ENCODE peak calls at places on chromosomes 5 and 9, in five cellular contexts. D, J, G, B and T are unnamed samples.

GRCh38 chr5:56259002-56259511 is 25.9 kb upstream of the ANKRD55 start:
- DNase-seq in D (no peak), J (no peak), G (no peak), B (no peak), T (no peak)

GRCh38 chr5:175378444-175379028 is 65.4 kb downstream of the DRD1 start:
- DNase-seq in D (no peak), J (no peak), G (no peak), B (no peak), T (no peak)

GRCh38 chr5:75681125-75681830 is 36.0 kb downstream of the POC5 start:
- DNase-seq in D (no peak), J (peak), G (no peak), B (no peak), T (no peak)

GRCh38 chr5:6753851-6754250 is 40.6 kb downstream of the TENT4A start:
- DNase-seq in D (no peak), J (no peak), G (no peak), B (no peak), T (no peak)

GRCh38 chr9:137156567-137157375 is 13.1 kb downstream of the LRRC26 start:
- DNase-seq in D (peak), J (peak), G (no peak), B (no peak), T (peak)

GRCh38 chr9:19252174-19252884 is 21.8 kb downstream of the DENND4C start:
- DNase-seq in D (no peak), J (no peak), G (no peak), B (no peak), T (no peak)

GRCh38 chr9:91421022-91421765 is 2.4 kb downstream of the NFIL3 start:
- DNase-seq in D (peak), J (peak), G (no peak), B (peak), T (no peak)

GRCh38 chr5:14357861-14358260 is 214.7 kb downstream of the TRIO start:
- DNase-seq in D (no peak), J (no peak), G (no peak), B (no peak), T (no peak)

GRCh38 chr5:157072508-157072907 is 13.6 kb upstream of the HAVCR1 start:
- DNase-seq in D (peak), J (no peak), G (no peak), B (no peak), T (no peak)

GRCh38 chr9:112473986-112474385 is 12.6 kb upstream of the KIAA1958 start:
- DNase-seq in D (no peak), J (no peak), G (no peak), B (no peak), T (no peak)

GRCh38 chr9:7536310-7536939 is 263.2 kb downstream of the DMAC1 start:
- DNase-seq in D (peak), J (no peak), G (peak), B (peak), T (peak)

GRCh38 chr5:125053179-125053578 is 306.7 kb upstream of the ZNF608 start:
- DNase-seq in D (no peak), J (no peak), G (no peak), B (no peak), T (no peak)

GRCh38 chr5:132473019-132473531 is 17.5 kb downstream of the IRF1 start:
- DNase-seq in D (peak), J (peak), G (no peak), B (no peak), T (peak)

GRCh38 chr9:127905788-127906191 is 6.4 kb upstream of the ST6GALNAC6 start:
- DNase-seq in D (peak), J (peak), G (no peak), B (no peak), T (peak)

GRCh38 chr5:74055446-74056097 is 429.6 kb downstream of the ARHGEF28 start:
- DNase-seq in D (no peak), J (no peak), G (no peak), B (no peak), T (no peak)

GRCh38 chr9:127561491-127562270 is 50.4 kb upstream of the STXBP1 start:
- DNase-seq in D (peak), J (no peak), G (no peak), B (peak), T (no peak)

GRCh38 chr5:145681686-145682085 is 153.5 kb downstream of the PRELID2 start:
- DNase-seq in D (peak), J (no peak), G (peak), B (peak), T (no peak)

GRCh38 chr9:128409998-128410397 is 10.7 kb upstream of the CERCAM start:
- DNase-seq in D (no peak), J (no peak), G (no peak), B (no peak), T (no peak)

GRCh38 chr9:133258061-133259015 is 16.7 kb downstream of the ABO start:
- DNase-seq in D (no peak), J (no peak), G (no peak), B (no peak), T (no peak)

GRCh38 chr5:12330381-12330780 is 426.1 kb upstream of the CTNND2 start:
- DNase-seq in D (no peak), J (no peak), G (no peak), B (no peak), T (no peak)

GRCh38 chr5:166722939-166723338 is 1568.5 kb upstream of the WWC1 start:
- DNase-seq in D (no peak), J (no peak), G (no peak), B (no peak), T (no peak)

GRCh38 chr9:69980041-69980440 is 63.6 kb upstream of the MAMDC2 start:
- DNase-seq in D (no peak), J (no peak), G (no peak), B (no peak), T (no peak)